ENCODE peak calls at places on chromosomes 5 and 9, in six cellular contexts. One of them, this sample, is unnamed.

GRCh38 chr5:10276691-10277090 is 26.6 kb downstream of the CCT5 start:
- DNase-seq in HCEC 1CT: no peak
- DNase-seq in HTR-8/SVneo: no peak
- DNase-seq in endothelial cell: no peak
- DNase-seq in SK-N-SH: no peak
- DNase-seq in immature natural killer cell: no peak
- DNase-seq in this sample: no peak

GRCh38 chr5:4984461-4984860 is 155.7 kb upstream of the ADAMTS16 start:
- DNase-seq in SK-N-SH: no peak
- DNase-seq in immature natural killer cell: no peak
- DNase-seq in endothelial cell: no peak
- DNase-seq in HTR-8/SVneo: no peak
- DNase-seq in HCEC 1CT: no peak
- DNase-seq in this sample: no peak

GRCh38 chr5:129135633-129136032 is 41.1 kb downstream of the ISOC1 start:
- DNase-seq in HTR-8/SVneo: no peak
- DNase-seq in SK-N-SH: no peak
- DNase-seq in endothelial cell: no peak
- DNase-seq in HCEC 1CT: no peak
- DNase-seq in immature natural killer cell: no peak
- DNase-seq in this sample: no peak

GRCh38 chr9:74748966-74749365 is 138.8 kb downstream of the TRPM6 start:
- DNase-seq in immature natural killer cell: no peak
- DNase-seq in endothelial cell: no peak
- DNase-seq in HCEC 1CT: no peak
- DNase-seq in HTR-8/SVneo: no peak
- DNase-seq in SK-N-SH: no peak
- DNase-seq in this sample: no peak

GRCh38 chr5:78509884-78510769 is 138.4 kb downstream of the LHFPL2 start:
- DNase-seq in HCEC 1CT: no peak
- DNase-seq in endothelial cell: peak; percentile 47
- DNase-seq in HTR-8/SVneo: no peak
- DNase-seq in immature natural killer cell: peak; percentile 28
- DNase-seq in SK-N-SH: no peak
- DNase-seq in this sample: peak; percentile 68

GRCh38 chr9:18861599-18862546 is 171.1 kb downstream of the SAXO1 start:
- DNase-seq in endothelial cell: peak; percentile 21
- DNase-seq in SK-N-SH: no peak
- DNase-seq in HTR-8/SVneo: no peak
- DNase-seq in HCEC 1CT: no peak
- DNase-seq in immature natural killer cell: no peak
- DNase-seq in this sample: peak; percentile 44

GRCh38 chr5:61329729-61330128 is 2.3 kb upstream of the ZSWIM6 start:
- DNase-seq in immature natural killer cell: no peak
- DNase-seq in HTR-8/SVneo: no peak
- DNase-seq in endothelial cell: no peak
- DNase-seq in HCEC 1CT: peak; percentile 39
- DNase-seq in SK-N-SH: no peak
- DNase-seq in this sample: no peak

GRCh38 chr9:136570191-136570845 is 24.5 kb upstream of the NOTCH1 start:
- DNase-seq in HCEC 1CT: no peak
- DNase-seq in SK-N-SH: no peak
- DNase-seq in HTR-8/SVneo: no peak
- DNase-seq in endothelial cell: no peak
- DNase-seq in immature natural killer cell: no peak
- DNase-seq in this sample: no peak

GRCh38 chr5:40497573-40497972 is 182.1 kb upstream of the PTGER4 start:
- DNase-seq in endothelial cell: no peak
- DNase-seq in SK-N-SH: no peak
- DNase-seq in immature natural killer cell: no peak
- DNase-seq in HCEC 1CT: peak; percentile 52
- DNase-seq in HTR-8/SVneo: peak; percentile 50
- DNase-seq in this sample: no peak

GRCh38 chr9:128115187-128116103 is 12.1 kb downstream of the PTGES2 start:
- DNase-seq in immature natural killer cell: no peak
- DNase-seq in SK-N-SH: no peak
- DNase-seq in HTR-8/SVneo: no peak
- DNase-seq in endothelial cell: no peak
- DNase-seq in HCEC 1CT: no peak
- DNase-seq in this sample: no peak

GRCh38 chr5:64273276-64273675 is 107.6 kb downstream of the RNF180 start:
- DNase-seq in endothelial cell: no peak
- DNase-seq in HCEC 1CT: no peak
- DNase-seq in immature natural killer cell: no peak
- DNase-seq in HTR-8/SVneo: no peak
- DNase-seq in SK-N-SH: no peak
- DNase-seq in this sample: no peak

GRCh38 chr9:26346942-26347477 is 545.6 kb downstream of the CAAP1 start:
- DNase-seq in immature natural killer cell: no peak
- DNase-seq in SK-N-SH: no peak
- DNase-seq in HCEC 1CT: no peak
- DNase-seq in endothelial cell: no peak
- DNase-seq in HTR-8/SVneo: no peak
- DNase-seq in this sample: no peak

GRCh38 chr9:3012245-3012644 is 168.3 kb upstream of the PUM3 start:
- DNase-seq in endothelial cell: no peak
- DNase-seq in HTR-8/SVneo: no peak
- DNase-seq in immature natural killer cell: no peak
- DNase-seq in SK-N-SH: no peak
- DNase-seq in HCEC 1CT: no peak
- DNase-seq in this sample: no peak

GRCh38 chr9:99353408-99353807 is 131.3 kb downstream of the SEC61B start:
- DNase-seq in SK-N-SH: no peak
- DNase-seq in immature natural killer cell: no peak
- DNase-seq in endothelial cell: no peak
- DNase-seq in HTR-8/SVneo: no peak
- DNase-seq in HCEC 1CT: peak; percentile 99
- DNase-seq in this sample: no peak

GRCh38 chr9:78552802-78553201 is 255.9 kb downstream of the PSAT1 start:
- DNase-seq in endothelial cell: no peak
- DNase-seq in SK-N-SH: no peak
- DNase-seq in HTR-8/SVneo: no peak
- DNase-seq in HCEC 1CT: no peak
- DNase-seq in immature natural killer cell: no peak
- DNase-seq in this sample: no peak

GRCh38 chr5:141199359-141200235 is at the start of gene PCDHB11:
- DNase-seq in endothelial cell: peak; percentile 33
- DNase-seq in HTR-8/SVneo: peak; percentile 67
- DNase-seq in HCEC 1CT: no peak
- DNase-seq in immature natural killer cell: no peak
- DNase-seq in SK-N-SH: peak; percentile 41
- DNase-seq in this sample: no peak

GRCh38 chr5:10201223-10201868 is 48.3 kb downstream of the ATPSCKMT start:
- DNase-seq in immature natural killer cell: no peak
- DNase-seq in HTR-8/SVneo: no peak
- DNase-seq in SK-N-SH: no peak
- DNase-seq in endothelial cell: peak; percentile 54
- DNase-seq in HCEC 1CT: no peak
- DNase-seq in this sample: no peak

GRCh38 chr5:120604898-120605297 is 140.8 kb downstream of the PRR16 start:
- DNase-seq in SK-N-SH: no peak
- DNase-seq in immature natural killer cell: no peak
- DNase-seq in HCEC 1CT: peak; percentile 97
- DNase-seq in endothelial cell: no peak
- DNase-seq in HTR-8/SVneo: peak; percentile 50
- DNase-seq in this sample: no peak

GRCh38 chr9:93079371-93079770 is 16.6 kb upstream of the CARD19 start:
- DNase-seq in endothelial cell: no peak
- DNase-seq in HCEC 1CT: no peak
- DNase-seq in immature natural killer cell: no peak
- DNase-seq in HTR-8/SVneo: no peak
- DNase-seq in SK-N-SH: no peak
- DNase-seq in this sample: no peak

GRCh38 chr5:122704247-122705036 is 70.4 kb upstream of the SNX2 start:
- DNase-seq in endothelial cell: no peak
- DNase-seq in SK-N-SH: peak; percentile 25
- DNase-seq in immature natural killer cell: no peak
- DNase-seq in HTR-8/SVneo: peak; percentile 42
- DNase-seq in HCEC 1CT: peak; percentile 65
- DNase-seq in this sample: no peak

GRCh38 chr9:68967800-68968199 is 46.1 kb downstream of the PRKACG start:
- DNase-seq in SK-N-SH: no peak
- DNase-seq in HTR-8/SVneo: no peak
- DNase-seq in immature natural killer cell: no peak
- DNase-seq in HCEC 1CT: no peak
- DNase-seq in endothelial cell: no peak
- DNase-seq in this sample: no peak

GRCh38 chr5:108143581-108143980 is 238.3 kb downstream of the FBXL17 start:
- DNase-seq in SK-N-SH: no peak
- DNase-seq in HTR-8/SVneo: peak; percentile 1
- DNase-seq in HCEC 1CT: peak; percentile 26
- DNase-seq in immature natural killer cell: no peak
- DNase-seq in endothelial cell: no peak
- DNase-seq in this sample: no peak

GRCh38 chr5:67089200-67089725 is 107.3 kb downstream of the CD180 start:
- DNase-seq in SK-N-SH: peak; percentile 33
- DNase-seq in immature natural killer cell: no peak
- DNase-seq in HCEC 1CT: peak; percentile 72
- DNase-seq in HTR-8/SVneo: no peak
- DNase-seq in endothelial cell: no peak
- DNase-seq in this sample: no peak

GRCh38 chr9:112170235-112170634 is 4.9 kb downstream of the SUSD1 start:
- DNase-seq in HCEC 1CT: no peak
- DNase-seq in immature natural killer cell: no peak
- DNase-seq in endothelial cell: no peak
- DNase-seq in SK-N-SH: no peak
- DNase-seq in HTR-8/SVneo: no peak
- DNase-seq in this sample: no peak

GRCh38 chr5:157870837-157871834 is 12.2 kb upstream of the CLINT1 start:
- DNase-seq in HTR-8/SVneo: no peak
- DNase-seq in immature natural killer cell: no peak
- DNase-seq in HCEC 1CT: peak; percentile 45
- DNase-seq in endothelial cell: no peak
- DNase-seq in SK-N-SH: no peak
- DNase-seq in this sample: no peak

GRCh38 chr5:92460505-92460904 is 1077.4 kb upstream of the ARRDC3 start:
- DNase-seq in SK-N-SH: no peak
- DNase-seq in endothelial cell: no peak
- DNase-seq in immature natural killer cell: no peak
- DNase-seq in HTR-8/SVneo: no peak
- DNase-seq in HCEC 1CT: no peak
- DNase-seq in this sample: no peak

GRCh38 chr9:18245911-18246310 is 228.0 kb upstream of the ADAMTSL1 start:
- DNase-seq in immature natural killer cell: no peak
- DNase-seq in HTR-8/SVneo: no peak
- DNase-seq in endothelial cell: no peak
- DNase-seq in SK-N-SH: peak; percentile 52
- DNase-seq in HCEC 1CT: peak; percentile 35
- DNase-seq in this sample: no peak

GRCh38 chr9:16664211-16664610 is 206.3 kb downstream of the BNC2 start:
- DNase-seq in HTR-8/SVneo: no peak
- DNase-seq in SK-N-SH: no peak
- DNase-seq in HCEC 1CT: no peak
- DNase-seq in immature natural killer cell: no peak
- DNase-seq in endothelial cell: no peak
- DNase-seq in this sample: no peak

This sample was measured in gastrocnemius medialis.